ENCODE peak calls at places on chromosomes 13 and 19, in five cellular contexts. H is GM23248, R is hepatocyte, E is endothelial cell of umbilical vein, F is GM23338. X is an unnamed sample.

GRCh38 chr19:14446336-14447036 is 13.4 kb downstream of the PKN1 start:
- DNase-seq in H (no peak), R (no peak), E (no peak), F (no peak), X (no peak)

GRCh38 chr13:81409284-81409683 is 1068.4 kb upstream of the SPRY2 start:
- DNase-seq in H (no peak), R (no peak), E (no peak), F (no peak), X (peak)

GRCh38 chr13:89784161-89784809 is 1563.2 kb upstream of the MIR17HG start:
- DNase-seq in H (no peak), R (no peak), E (no peak), F (no peak), X (no peak)

GRCh38 chr19:58408152-58409009 is at the start of gene ZNF584:
- DNase-seq in H (peak), R (peak), E (peak), F (peak), X (peak)

GRCh38 chr19:13262450-13262849 is 112.2 kb downstream of the IER2 start:
- DNase-seq in H (peak), R (peak), E (peak), F (peak), X (peak)

GRCh38 chr13:114263590-114263989 is 17.8 kb upstream of the UPF3A start:
- DNase-seq in H (no peak), R (no peak), E (no peak), F (no peak), X (no peak)

GRCh38 chr19:47779524-47780214 is 1.2 kb downstream of the SELENOW start:
- DNase-seq in H (peak), R (peak), E (no peak), F (no peak), X (no peak)

GRCh38 chr13:55517312-55517711 is 1623.4 kb upstream of the PRR20A start:
- DNase-seq in H (no peak), R (no peak), E (no peak), F (peak), X (no peak)

GRCh38 chr13:57631607-57632275 is at the start of gene PCDH17:
- DNase-seq in H (peak), R (peak), E (peak), F (peak), X (no peak)

GRCh38 chr13:26458196-26458734 is 99.2 kb upstream of the WASF3 start:
- DNase-seq in H (no peak), R (no peak), E (no peak), F (no peak), X (no peak)

GRCh38 chr19:14118165-14119051 is 846 bp upstream of the PRKACA start:
- DNase-seq in H (peak), R (peak), E (peak), F (peak), X (peak)

GRCh38 chr19:55171440-55171839 is 5.0 kb upstream of the DNAAF3 start:
- DNase-seq in H (no peak), R (no peak), E (no peak), F (no peak), X (no peak)

GRCh38 chr13:33629610-33630009 is 188.3 kb upstream of the RFC3 start:
- DNase-seq in H (no peak), R (no peak), E (no peak), F (no peak), X (no peak)

GRCh38 chr19:12774588-12775555 is at the start of gene HOOK2:
- DNase-seq in H (no peak), R (peak), E (no peak), F (peak), X (peak)

GRCh38 chr13:20124303-20124702 is 36.5 kb downstream of the GJA3 start:
- DNase-seq in H (peak), R (no peak), E (no peak), F (no peak), X (no peak)

GRCh38 chr13:99313473-99313872 is 6.3 kb upstream of the GPR183 start:
- DNase-seq in H (peak), R (no peak), E (peak), F (peak), X (no peak)

GRCh38 chr19:28305513-28305912 is 907.4 kb downstream of the UQCRFS1 start:
- DNase-seq in H (no peak), R (no peak), E (no peak), F (no peak), X (no peak)

GRCh38 chr19:47112664-47113445 is 721 bp downstream of the ZC3H4 start:
- DNase-seq in H (peak), R (peak), E (peak), F (peak), X (peak)

GRCh38 chr13:33185853-33186252 is 99.7 kb downstream of the STARD13 start:
- DNase-seq in H (no peak), R (no peak), E (peak), F (peak), X (no peak)

GRCh38 chr19:4414800-4415251 is 12.4 kb downstream of the CHAF1A start:
- DNase-seq in H (peak), R (no peak), E (no peak), F (no peak), X (no peak)

GRCh38 chr13:95915102-95915501 is 138.1 kb downstream of the UGGT2 start:
- DNase-seq in H (no peak), R (no peak), E (no peak), F (no peak), X (no peak)

GRCh38 chr13:80671773-80672172 is 330.8 kb upstream of the SPRY2 start:
- DNase-seq in H (no peak), R (no peak), E (no peak), F (no peak), X (no peak)

GRCh38 chr19:5170329-5170745 is 170.3 kb downstream of the PTPRS start:
- DNase-seq in H (no peak), R (no peak), E (no peak), F (peak), X (no peak)

GRCh38 chr19:46288896-46289588 is 7.8 kb upstream of the HIF3A start:
- DNase-seq in H (peak), R (peak), E (peak), F (no peak), X (peak)

GRCh38 chr13:75455962-75456361 is 26.0 kb downstream of the TBC1D4 start:
- DNase-seq in H (no peak), R (no peak), E (no peak), F (no peak), X (no peak)

GRCh38 chr13:75461314-75461713 is 20.7 kb downstream of the TBC1D4 start:
- DNase-seq in H (no peak), R (no peak), E (no peak), F (no peak), X (peak)

GRCh38 chr13:75454497-75454896 is 27.5 kb downstream of the TBC1D4 start:
- DNase-seq in H (no peak), R (no peak), E (no peak), F (no peak), X (peak)

GRCh38 chr13:75460644-75461043 is 21.3 kb downstream of the TBC1D4 start:
- DNase-seq in H (no peak), R (no peak), E (no peak), F (no peak), X (no peak)

DNA sequence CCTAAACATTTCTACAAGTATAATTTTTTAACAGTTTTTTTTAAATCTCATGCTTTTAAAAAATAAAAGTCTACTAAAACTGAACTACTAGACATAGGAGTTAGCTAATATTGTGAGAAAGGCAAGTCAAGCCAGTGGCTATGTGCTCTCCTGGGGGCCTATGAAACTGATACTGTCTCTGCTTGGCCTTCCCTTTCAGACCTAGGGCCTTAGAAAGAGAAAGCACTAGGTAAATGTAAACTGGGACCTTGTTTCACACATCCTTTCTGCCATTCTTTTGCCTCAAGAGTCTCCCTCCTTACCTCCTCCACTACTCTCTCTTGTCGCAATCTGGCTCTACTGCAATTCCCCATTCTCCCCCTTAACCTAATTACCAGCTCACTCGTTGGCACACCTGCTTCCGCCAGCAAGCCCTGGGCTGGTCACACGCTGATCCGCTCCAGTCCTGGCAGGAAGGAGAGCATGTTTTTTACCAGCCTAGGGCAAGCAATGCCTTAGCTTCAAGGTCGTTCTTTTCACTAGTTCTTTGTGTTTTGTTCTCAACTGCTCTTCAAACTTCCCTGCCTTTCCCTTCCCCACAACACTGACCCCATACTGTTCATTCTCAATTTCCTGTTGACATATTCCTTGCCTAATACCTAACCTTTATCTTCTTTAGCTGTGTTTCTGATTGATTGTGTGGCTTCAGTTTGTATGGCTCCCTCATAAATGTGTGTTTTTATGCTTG is 23.1 kb downstream of the TBC1D4 start:
- DNase-seq in H (no peak), R (no peak), E (peak), F (peak), X (peak)
- H3K4me2 ChIP-seq in H (no peak), R (no peak), E (no peak), F (peak), X (peak)

GRCh38 chr19:18204394-18205179 is 745 bp upstream of the RAB3A start:
- DNase-seq in H (peak), R (peak), E (no peak), F (peak), X (no peak)
- TF ChIP-seq EZH2 in H (no peak), R (no peak), E (no peak), F (no peak), X (no peak)

GRCh38 chr13:106182404-106182803 is 353.1 kb downstream of the EFNB2 start:
- DNase-seq in H (peak), R (no peak), E (no peak), F (no peak), X (peak)
- H3K4me2 ChIP-seq in H (peak), R (no peak), E (no peak), F (no peak), X (peak)

DNA sequence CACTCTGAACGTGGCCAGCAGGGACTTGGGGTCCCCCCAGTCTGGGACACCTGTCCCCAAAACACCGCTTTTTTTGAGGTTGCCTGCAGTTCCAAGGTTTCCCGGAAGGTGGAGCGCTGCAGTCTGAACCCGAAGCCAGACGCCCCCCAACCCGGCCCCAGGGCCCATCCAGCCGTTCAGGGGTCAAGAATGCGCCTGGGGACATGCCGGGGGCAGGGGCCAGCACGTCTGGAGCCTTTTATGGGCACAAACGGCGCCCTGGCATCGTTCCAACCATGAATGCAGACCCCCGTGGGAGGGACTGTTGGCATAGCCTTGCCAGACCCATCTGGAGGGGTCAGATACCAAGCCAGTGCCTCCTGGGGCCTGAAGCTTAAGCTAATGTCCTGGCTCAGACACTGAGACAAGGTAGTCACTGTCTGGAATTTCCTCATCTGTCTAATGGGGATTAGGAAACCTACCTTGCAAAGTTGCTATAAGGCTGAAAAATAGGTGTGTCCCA is 6.9 kb downstream of the S1PR5 start:
- DNase-seq in H (peak), R (peak), E (no peak), F (peak), X (peak)
- TF ChIP-seq EZH2 in H (no peak), R (no peak), E (no peak), F (no peak), X (no peak)

GRCh38 chr13:97466782-97467181 is 32.8 kb downstream of the RAP2A start:
- DNase-seq in H (no peak), R (no peak), E (no peak), F (no peak), X (no peak)

GRCh38 chr13:97471721-97472120 is 37.8 kb downstream of the RAP2A start:
- DNase-seq in H (no peak), R (no peak), E (no peak), F (no peak), X (no peak)

GRCh38 chr13:97468331-97468730 is 34.4 kb downstream of the RAP2A start:
- DNase-seq in H (peak), R (no peak), E (no peak), F (no peak), X (no peak)
- H3K4me2 ChIP-seq in H (no peak), R (no peak), E (no peak), F (no peak), X (no peak)

GRCh38 chr19:39514840-39515550 is at the start of gene SELENOV:
- DNase-seq in H (no peak), R (peak), E (no peak), F (peak), X (no peak)
- TF ChIP-seq EZH2 in H (peak), R (no peak), E (peak), F (no peak), X (peak)

X was measured in mammary epithelial cell.